ENCODE peak calls at places on chromosomes 3 and 15, in seven cellular contexts. X is GDM1; H is left cardiac atrium; P is tibial artery; F is type B pancreatic cell; V is upper lobe of right lung; Z is CD8-positive, alpha-beta memory T cell. Q is an unnamed sample.

GRCh38 chr3:103075282-103075681 is 640.5 kb downstream of the ZPLD1 start:
- DNase-seq in X (no peak), H (no peak), P (no peak), F (no peak), V (no peak), Z (no peak), Q (no peak)

GRCh38 chr3:121998588-121999473 is 23.2 kb downstream of the ILDR1 start:
- DNase-seq in X (peak; percentile 31), H (no peak), P (no peak), F (no peak), V (no peak), Z (no peak), Q (no peak)

GRCh38 chr15:49890689-49891088 is 228.3 kb downstream of the ATP8B4 start:
- DNase-seq in X (no peak), H (no peak), P (no peak), F (no peak), V (no peak), Z (no peak), Q (no peak)

GRCh38 chr15:78930577-78931388 is 14.1 kb downstream of the CTSH start:
- DNase-seq in X (no peak), H (no peak), P (peak; percentile 75), F (no peak), V (peak; percentile 48), Z (no peak), Q (no peak)

GRCh38 chr3:9932843-9933560 is 632 bp upstream of the CRELD1 start:
- DNase-seq in X (peak; percentile 85), H (peak; percentile 90), P (peak; percentile 81), F (peak; percentile 84), V (peak; percentile 95), Z (peak; percentile 86), Q (peak; percentile 79)

GRCh38 chr3:86029590-86029989 is 961.4 kb downstream of the VGLL3 start:
- DNase-seq in X (no peak), H (no peak), P (no peak), F (no peak), V (no peak), Z (no peak), Q (no peak)

GRCh38 chr3:32428092-32429068 is 36.7 kb downstream of the CMTM7 start:
- DNase-seq in X (peak; percentile 36), H (no peak), P (no peak), F (no peak), V (no peak), Z (peak; percentile 66), Q (no peak)

GRCh38 chr3:10918011-10918410 is 74.5 kb upstream of the SLC6A1 start:
- DNase-seq in X (no peak), H (no peak), P (no peak), F (peak; percentile 27), V (no peak), Z (no peak), Q (no peak)

GRCh38 chr3:158221426-158221825 is 111.5 kb downstream of the RSRC1 start:
- DNase-seq in X (no peak), H (no peak), P (no peak), F (no peak), V (no peak), Z (no peak), Q (no peak)

GRCh38 chr3:146037697-146038096 is 123.3 kb downstream of the PLOD2 start:
- DNase-seq in X (no peak), H (no peak), P (no peak), F (no peak), V (no peak), Z (no peak), Q (no peak)

GRCh38 chr15:63045438-63046278 is 3.1 kb downstream of the TPM1 start:
- DNase-seq in X (no peak), H (no peak), P (no peak), F (no peak), V (no peak), Z (no peak), Q (no peak)

GRCh38 chr3:160677459-160677901 is 520 bp downstream of the ARL14 start:
- DNase-seq in X (no peak), H (no peak), P (no peak), F (no peak), V (no peak), Z (no peak), Q (peak; percentile 21)

GRCh38 chr15:64566102-64566501 is 105.7 kb downstream of the ZNF609 start:
- DNase-seq in X (no peak), H (no peak), P (no peak), F (no peak), V (no peak), Z (no peak), Q (no peak)

GRCh38 chr3:15152166-15152565 is 53.2 kb upstream of the RBSN start:
- DNase-seq in X (no peak), H (no peak), P (no peak), F (no peak), V (no peak), Z (no peak), Q (no peak)

GRCh38 chr3:36394176-36394575 is 13.9 kb downstream of the STAC start:
- DNase-seq in X (no peak), H (no peak), P (no peak), F (no peak), V (no peak), Z (no peak), Q (no peak)

GRCh38 chr3:17949116-17949515 is 206.7 kb upstream of the TBC1D5 start:
- DNase-seq in X (peak; percentile 22), H (no peak), P (no peak), F (no peak), V (no peak), Z (no peak), Q (no peak)

GRCh38 chr3:69385723-69386483 is at the start of gene FRMD4B:
- DNase-seq in X (peak; percentile 41), H (peak; percentile 85), P (peak; percentile 70), F (peak; percentile 73), V (peak; percentile 96), Z (no peak), Q (peak; percentile 45)

GRCh38 chr3:158792709-158793108 is 9.1 kb upstream of the MFSD1 start:
- DNase-seq in X (no peak), H (peak; percentile 44), P (no peak), F (no peak), V (no peak), Z (no peak), Q (no peak)

GRCh38 chr15:91530951-91531582 is 322.4 kb upstream of the SLCO3A1 start:
- DNase-seq in X (no peak), H (no peak), P (no peak), F (no peak), V (no peak), Z (no peak), Q (peak; percentile 64)

GRCh38 chr3:161148832-161149475 is 43.8 kb upstream of the B3GALNT1 start:
- DNase-seq in X (no peak), H (no peak), P (no peak), F (no peak), V (no peak), Z (no peak), Q (no peak)

GRCh38 chr3:14441920-14442300 is 39.5 kb downstream of the SLC6A6 start:
- DNase-seq in X (no peak), H (no peak), P (no peak), F (no peak), V (no peak), Z (no peak), Q (no peak)

GRCh38 chr15:32838820-32839219 is 121.0 kb downstream of the GREM1 start:
- DNase-seq in X (no peak), H (no peak), P (no peak), F (no peak), V (no peak), Z (no peak), Q (no peak)

GRCh38 chr3:133561682-133562081 is 11.8 kb upstream of the CDV3 start:
- DNase-seq in X (no peak), H (no peak), P (no peak), F (no peak), V (no peak), Z (no peak), Q (no peak)

GRCh38 chr3:148998715-148999413 is 7.5 kb downstream of the GYG1 start:
- DNase-seq in X (no peak), H (no peak), P (no peak), F (no peak), V (no peak), Z (no peak), Q (no peak)

GRCh38 chr3:143483214-143483613 is 363.6 kb downstream of the CHST2 start:
- DNase-seq in X (no peak), H (no peak), P (no peak), F (no peak), V (no peak), Z (no peak), Q (no peak)

GRCh38 chr3:52439426-52440248 is 5.3 kb downstream of the SEMA3G start:
- DNase-seq in X (no peak), H (no peak), P (no peak), F (no peak), V (peak; percentile 60), Z (no peak), Q (no peak)

GRCh38 chr15:27768731-27769510 is 330.2 kb downstream of the OCA2 start:
- DNase-seq in X (no peak), H (no peak), P (no peak), F (peak; percentile 53), V (no peak), Z (no peak), Q (no peak)

GRCh38 chr3:115321396-115321795 is 174.3 kb upstream of the ZBTB20 start:
- DNase-seq in X (no peak), H (no peak), P (no peak), F (no peak), V (no peak), Z (no peak), Q (no peak)

Q was measured in mucosa of gallbladder.